ENCODE peak calls at places on chromosomes 13 and 19, in nine cellular contexts. D, Q, T, V, L, R, S, E and W are unnamed samples. For H3K27me3, the result is how much of the 10 kb centered on the place peaks cover.

GRCh38 chr13:59318320-59318930 is 845.3 kb downstream of the DIAPH3 start:
- DNase-seq in L (peak), V (no peak), D (peak), R (no peak), S (peak), T (peak), Q (peak), E (peak), W (no peak)

GRCh38 chr13:34070006-34070405 is 252.1 kb downstream of the RFC3 start:
- DNase-seq in Q (no peak), V (no peak), E (no peak), R (no peak), S (peak), D (no peak), T (no peak), L (no peak), W (no peak)

GRCh38 chr13:36352350-36352749 is 6.2 kb upstream of the SPART start:
- DNase-seq in E (no peak), D (no peak), T (no peak), S (peak), V (no peak), Q (no peak), L (no peak), R (no peak), W (no peak)

GRCh38 chr19:5358173-5358800 is 17.7 kb upstream of the PTPRS start:
- DNase-seq in Q (no peak), S (peak), R (no peak), L (no peak), T (no peak), E (peak), V (no peak), D (no peak), W (no peak)

GRCh38 chr13:21354721-21355120 is 104.4 kb downstream of the ZDHHC20 start:
- DNase-seq in T (no peak), R (no peak), V (no peak), L (no peak), D (no peak), S (no peak), Q (no peak), E (no peak), W (no peak)

GRCh38 chr19:50703915-50704548 is 15.6 kb downstream of the SHANK1 start:
- DNase-seq in S (no peak), V (no peak), T (peak), E (peak), Q (no peak), L (no peak), R (no peak), D (no peak), W (no peak)

GRCh38 chr19:47280183-47280797 is 5.6 kb downstream of the INAFM1 start:
- DNase-seq in S (no peak), R (no peak), E (peak), D (no peak), V (peak), T (no peak), L (peak), Q (peak), W (no peak)

GRCh38 chr19:51181913-51182419 is 39.9 kb downstream of the SIGLEC7 start:
- DNase-seq in D (no peak), Q (no peak), S (no peak), V (peak), E (no peak), R (no peak), L (peak), T (no peak), W (no peak)

GRCh38 chr13:20512042-20512683 is 13.5 kb downstream of the CRYL1 start:
- DNase-seq in Q (no peak), E (no peak), R (no peak), L (no peak), T (no peak), V (no peak), S (no peak), D (no peak), W (no peak)

GRCh38 chr13:19601749-19602725 is 31.4 kb upstream of the MPHOSPH8 start:
- DNase-seq in D (peak), R (peak), V (peak), E (peak), Q (peak), T (peak), L (peak), S (peak), W (no peak)

GRCh38 chr19:13215572-13216380 is 65.6 kb downstream of the IER2 start:
- DNase-seq in S (peak), E (no peak), V (no peak), D (no peak), L (peak), R (no peak), Q (no peak), T (no peak), W (no peak)

GRCh38 chr13:77079902-77080413 is 53.0 kb upstream of the FBXL3 start:
- DNase-seq in T (no peak), S (no peak), Q (no peak), L (no peak), D (no peak), V (no peak), E (no peak), R (no peak), W (no peak)

GRCh38 chr13:95226932-95227718 is 74.1 kb downstream of the ABCC4 start:
- DNase-seq in S (no peak), E (no peak), Q (no peak), R (no peak), T (no peak), D (no peak), L (no peak), V (no peak), W (no peak)

GRCh38 chr19:53132231-53132991 is at the start of gene ZNF415:
- DNase-seq in L (peak), V (peak), D (peak), R (peak), T (peak), Q (peak), E (no peak), S (peak), W (no peak)

GRCh38 chr19:45607071-45608029 is 5.3 kb upstream of the GPR4 start:
- DNase-seq in T (peak), L (peak), V (peak), E (peak), S (peak), D (peak), R (peak), Q (peak), W (no peak)

GRCh38 chr13:44031555-44031954 is 151.9 kb downstream of the LACC1 start:
- DNase-seq in Q (no peak), E (no peak), S (no peak), D (no peak), T (no peak), V (no peak), R (no peak), L (no peak), W (no peak)
- H3K27me3 ChIP-seq in Q (under half), E (under half), S (under half), D (under half), T (under half), V (under half), R (under half), L (under half), W (under half)

DNA sequence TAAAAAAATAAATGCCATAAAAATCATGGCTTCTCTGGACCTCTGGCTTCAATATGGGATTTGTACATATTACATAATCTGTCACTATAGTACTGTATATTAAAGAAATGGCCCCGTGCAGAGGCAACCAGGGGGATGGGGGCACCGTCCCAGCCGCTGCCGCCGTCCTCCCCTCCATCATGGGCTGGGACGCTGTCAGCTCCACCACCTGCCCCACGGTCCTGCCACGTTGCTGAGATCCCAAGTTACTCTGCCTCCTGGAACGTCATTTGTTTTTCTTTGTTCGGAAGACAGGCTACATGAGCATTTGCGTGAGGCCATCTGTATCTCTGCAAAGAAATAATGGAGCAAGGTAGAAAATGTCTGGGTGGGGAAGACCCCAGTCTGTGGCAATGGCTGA is 313.4 kb downstream of the ZNF536 start:
- DNase-seq in S (no peak), D (no peak), T (no peak), Q (no peak), V (no peak), E (no peak), L (no peak), R (no peak), W (no peak)
- H3K27me3 ChIP-seq in S (under half), D (under half), T (under half), Q (under half), V (half or more), E (under half), L (under half), R (half or more), W (under half)

GRCh38 chr19:35844482-35845214 is 7.7 kb downstream of the NPHS1 start:
- DNase-seq in Q (no peak), R (no peak), V (no peak), L (no peak), D (no peak), E (no peak), T (no peak), S (no peak), W (no peak)

GRCh38 chr19:35847911-35848310 is 4.4 kb downstream of the NPHS1 start:
- DNase-seq in T (no peak), R (no peak), V (no peak), D (no peak), S (no peak), L (no peak), E (no peak), Q (no peak), W (no peak)

GRCh38 chr19:35846038-35846668 is 6.2 kb downstream of the NPHS1 start:
- DNase-seq in E (no peak), D (peak), Q (no peak), R (no peak), S (no peak), L (no peak), T (no peak), V (no peak), W (no peak)

GRCh38 chr19:35843676-35844481 is 8.4 kb downstream of the NPHS1 start:
- DNase-seq in L (peak), Q (no peak), T (peak), V (no peak), S (no peak), E (peak), D (peak), R (no peak), W (no peak)

GRCh38 chr19:35845215-35846037 is 6.9 kb downstream of the NPHS1 start:
- DNase-seq in T (no peak), D (peak), V (peak), S (no peak), L (peak), E (peak), R (no peak), Q (no peak), W (no peak)
- H3K27me3 ChIP-seq in T (half or more), D (under half), V (half or more), S (under half), L (under half), E (half or more), R (half or more), Q (under half), W (under half)

DNA sequence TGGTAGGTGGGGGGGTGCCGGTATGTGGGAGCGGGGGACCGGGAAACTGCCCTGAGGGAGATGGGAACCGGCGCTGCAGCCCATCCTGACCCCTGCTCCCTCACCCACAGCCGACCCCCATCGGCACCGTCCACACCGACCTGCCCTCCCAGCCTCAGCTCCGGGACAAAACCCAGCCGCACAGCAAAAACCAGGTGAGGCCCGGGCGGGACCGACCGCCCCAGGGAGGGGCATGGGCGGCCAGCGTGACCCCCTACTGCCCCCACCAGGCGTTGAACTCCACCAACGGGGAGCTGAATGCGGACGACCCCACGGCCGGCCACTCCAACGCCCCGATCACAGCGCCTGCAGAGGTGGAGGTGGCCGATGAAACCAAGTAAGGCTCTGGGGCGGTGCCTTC is 35.9 kb downstream of the BTBD2 start:
- DNase-seq in S (no peak), V (no peak), R (no peak), L (no peak), T (no peak), Q (no peak), D (no peak), E (no peak), W (no peak)
- H3K27me3 ChIP-seq in S (under half), V (under half), R (under half), L (under half), T (under half), Q (under half), D (under half), E (under half), W (under half)

GRCh38 chr13:110419946-110420345 is 112.9 kb downstream of the COL4A2 start:
- DNase-seq in V (no peak), T (no peak), L (no peak), R (no peak), Q (no peak), E (no peak), D (no peak), S (no peak), W (no peak)
- H3K27me3 ChIP-seq in V (half or more), T (under half), L (under half), R (under half), Q (under half), E (half or more), D (under half), S (under half), W (under half)

GRCh38 chr19:55069137-55069858 is 6.3 kb upstream of the RDH13 start:
- DNase-seq in T (peak), D (peak), S (peak), E (peak), L (no peak), Q (no peak), V (no peak), R (peak), W (no peak)
- H3K27me3 ChIP-seq in T (under half), D (under half), S (under half), E (under half), L (under half), Q (under half), V (half or more), R (under half), W (under half)